ENCODE peak calls at places on chromosome 21, in five cellular contexts. Q is AG04450; U is activated naive CD8-positive, alpha-beta T cell treated with anti-CD3 and anti-CD28 coated beads, Interleukin-2, amount 50 U/mL, for 24 hours; T is A549; G is SJCRH30. P is an unnamed sample.

GRCh38 chr21:45129231-45129923 is 55.0 kb downstream of the ADARB1 start:
- DNase-seq in Q (no peak), U (no peak), T (no peak), G (no peak), P (no peak)

GRCh38 chr21:45310446-45310845 is 22.8 kb upstream of the POFUT2 start:
- DNase-seq in Q (no peak), U (no peak), T (no peak), G (no peak), P (no peak)

GRCh38 chr21:29084372-29084771 is 10.9 kb upstream of the CCT8 start:
- DNase-seq in Q (no peak), U (no peak), T (no peak), G (no peak), P (no peak)

GRCh38 chr21:16372546-16372945 is 642.8 kb downstream of the USP25 start:
- DNase-seq in Q (no peak), U (no peak), T (no peak), G (peak; percentile 22), P (no peak)

GRCh38 chr21:35664683-35665082 is 395.6 kb downstream of the SETD4 start:
- DNase-seq in Q (no peak), U (no peak), T (no peak), G (peak; percentile 52), P (no peak)

GRCh38 chr21:28832013-28832714 is 160.5 kb downstream of the LTN1 start:
- DNase-seq in Q (no peak), U (no peak), T (no peak), G (no peak), P (no peak)

GRCh38 chr21:29152936-29153335 is 22.5 kb downstream of the MAP3K7CL start:
- DNase-seq in Q (no peak), U (no peak), T (no peak), G (no peak), P (no peak)

GRCh38 chr21:38289697-38290096 is 32.9 kb downstream of the KCNJ15 start:
- DNase-seq in Q (peak; percentile 83), U (no peak), T (no peak), G (no peak), P (peak; percentile 95)

GRCh38 chr21:33229776-33230517 is at the start of gene IFNAR2:
- DNase-seq in Q (no peak), U (peak; percentile 82), T (peak; percentile 72), G (peak; percentile 88), P (no peak)

GRCh38 chr21:45317401-45318145 is 29.9 kb upstream of the POFUT2 start:
- DNase-seq in Q (peak; percentile 69), U (no peak), T (no peak), G (no peak), P (peak; percentile 56)

GRCh38 chr21:28239345-28239744 is 753.3 kb downstream of the LTN1 start:
- DNase-seq in Q (no peak), U (no peak), T (no peak), G (no peak), P (no peak)

GRCh38 chr21:41680444-41681335 is 86.2 kb downstream of the RIPK4 start:
- DNase-seq in Q (no peak), U (no peak), T (no peak), G (no peak), P (no peak)

GRCh38 chr21:45572231-45572630 is 30.0 kb upstream of the SLC19A1 start:
- DNase-seq in Q (no peak), U (no peak), T (no peak), G (no peak), P (no peak)

GRCh38 chr21:27244356-27244755 is 277.5 kb upstream of the ADAMTS5 start:
- DNase-seq in Q (no peak), U (no peak), T (no peak), G (no peak), P (no peak)

GRCh38 chr21:46121286-46122221 is 23.6 kb downstream of the COL6A2 start:
- DNase-seq in Q (no peak), U (no peak), T (no peak), G (peak; percentile 2), P (no peak)

GRCh38 chr21:38439336-38439900 is 58.9 kb downstream of the ERG start:
- DNase-seq in Q (no peak), U (no peak), T (no peak), G (no peak), P (no peak)

GRCh38 chr21:45791562-45792418 is 148.3 kb downstream of the PCBP3 start:
- DNase-seq in Q (no peak), U (no peak), T (no peak), G (no peak), P (no peak)

GRCh38 chr21:45618846-45619485 is 24.6 kb upstream of the PCBP3 start:
- DNase-seq in Q (no peak), U (no peak), T (no peak), G (no peak), P (no peak)

GRCh38 chr21:45335761-45336534 is 48.3 kb upstream of the POFUT2 start:
- DNase-seq in Q (no peak), U (no peak), T (no peak), G (no peak), P (no peak)

GRCh38 chr21:36699546-36700294 is 805 bp downstream of the SIM2 start:
- DNase-seq in Q (no peak), U (no peak), T (no peak), G (no peak), P (no peak)

GRCh38 chr21:35189077-35189863 is 140.2 kb upstream of the RUNX1 start:
- DNase-seq in Q (peak; percentile 87), U (no peak), T (no peak), G (peak; percentile 66), P (peak; percentile 59)

GRCh38 chr21:25925936-25926335 is 191.2 kb downstream of the GABPA start:
- DNase-seq in Q (no peak), U (no peak), T (no peak), G (no peak), P (no peak)

GRCh38 chr21:25931791-25932190 is 197.0 kb downstream of the GABPA start:
- DNase-seq in Q (no peak), U (no peak), T (no peak), G (no peak), P (no peak)

GRCh38 chr21:44898011-44898493 is 22.6 kb downstream of the ITGB2 start:
- DNase-seq in Q (no peak), U (no peak), T (no peak), G (no peak), P (no peak)

GRCh38 chr21:45942011-45942546 is 39.5 kb upstream of the COL6A1 start:
- DNase-seq in Q (no peak), U (no peak), T (no peak), G (no peak), P (no peak)

GRCh38 chr21:27681038-27681437 is 714.1 kb upstream of the ADAMTS5 start:
- DNase-seq in Q (no peak), U (no peak), T (no peak), G (no peak), P (peak; percentile 54)

GRCh38 chr21:45021428-45022347 is 52.7 kb upstream of the ADARB1 start:
- DNase-seq in Q (no peak), U (no peak), T (no peak), G (no peak), P (no peak)

GRCh38 chr21:45012661-45013270 is 61.6 kb upstream of the ADARB1 start:
- DNase-seq in Q (no peak), U (no peak), T (peak; percentile 22), G (peak; percentile 63), P (no peak)

GRCh38 chr21:33300701-33301631 is 23.8 kb upstream of the IFNAR1 start:
- DNase-seq in Q (no peak), U (no peak), T (no peak), G (peak; percentile 26), P (no peak)

GRCh38 chr21:35120631-35121180 is 71.6 kb upstream of the RUNX1 start:
- DNase-seq in Q (no peak), U (no peak), T (no peak), G (no peak), P (no peak)

GRCh38 chr21:45276620-45277019 is 11.1 kb downstream of the POFUT2 start:
- DNase-seq in Q (no peak), U (no peak), T (no peak), G (no peak), P (no peak)